ENCODE peak calls at places on chromosomes 6 and 20, in six cellular contexts. S is CD8-positive, alpha-beta T cell; Y is astrocyte of the spinal cord; I is fibroblast of the aortic adventitia; Q is AG09309; B is colonic mucosa. W is an unnamed sample.
A peak's percentile ranks its signal among the peaks of the same experiment; 100 is the strongest.

GRCh38 chr20:30892704-30893345 is 364.6 kb upstream of the DEFB115 start:
- DNase-seq in S (no peak), Y (no peak), I (no peak), Q (no peak), B (no peak), W (no peak)

GRCh38 chr20:588932-589672 is 21.0 kb downstream of the TCF15 start:
- DNase-seq in S (no peak), Y (no peak), I (no peak), Q (no peak), B (no peak), W (no peak)

GRCh38 chr6:80269331-80269730 is 162.9 kb downstream of the BCKDHB start:
- DNase-seq in S (no peak), Y (peak; percentile 27), I (no peak), Q (no peak), B (no peak), W (no peak)

GRCh38 chr20:56285496-56285895 is 37.0 kb downstream of the MC3R start:
- DNase-seq in S (no peak), Y (no peak), I (no peak), Q (no peak), B (no peak), W (no peak)

GRCh38 chr20:9543214-9543613 is 28.8 kb downstream of the LAMP5 start:
- DNase-seq in S (no peak), Y (no peak), I (no peak), Q (no peak), B (no peak), W (no peak)

GRCh38 chr6:20657274-20657800 is 123.1 kb downstream of the CDKAL1 start:
- DNase-seq in S (no peak), Y (no peak), I (no peak), Q (no peak), B (no peak), W (no peak)

GRCh38 chr6:150599199-150600002 is at the start of gene PLEKHG1:
- DNase-seq in S (peak; percentile 73), Y (peak; percentile 50), I (peak; percentile 36), Q (no peak), B (peak; percentile 82), W (peak; percentile 81)

GRCh38 chr6:33212857-33213165 is 4.5 kb downstream of the RING1 start:
- DNase-seq in S (no peak), Y (no peak), I (no peak), Q (no peak), B (no peak), W (no peak)

GRCh38 chr20:25223179-25223661 is 24.7 kb upstream of the PYGB start:
- DNase-seq in S (no peak), Y (peak; percentile 97), I (peak; percentile 74), Q (peak; percentile 52), B (peak; percentile 73), W (no peak)

GRCh38 chr6:150627601-150628012 is 27.9 kb downstream of the PLEKHG1 start:
- DNase-seq in S (no peak), Y (peak; percentile 19), I (peak; percentile 73), Q (peak; percentile 93), B (no peak), W (no peak)

GRCh38 chr20:5056801-5057599 is 55.7 kb upstream of the SLC23A2 start:
- DNase-seq in S (peak; percentile 80), Y (peak; percentile 9), I (peak; percentile 31), Q (no peak), B (peak; percentile 56), W (peak; percentile 12)
- TF ChIP-seq CTCF in S (peak; percentile 40), Y (peak; percentile 37), I (peak; percentile 47), Q (peak; percentile 54), B (peak; percentile 27), W (peak; percentile 26)

GRCh38 chr6:114301596-114302219 is 41.1 kb downstream of the HS3ST5 start:
- DNase-seq in S (no peak), Y (no peak), I (no peak), Q (no peak), B (no peak), W (no peak)

GRCh38 chr6:114310053-114310452 is 32.8 kb downstream of the HS3ST5 start:
- DNase-seq in S (no peak), Y (no peak), I (no peak), Q (no peak), B (no peak), W (no peak)

DNA sequence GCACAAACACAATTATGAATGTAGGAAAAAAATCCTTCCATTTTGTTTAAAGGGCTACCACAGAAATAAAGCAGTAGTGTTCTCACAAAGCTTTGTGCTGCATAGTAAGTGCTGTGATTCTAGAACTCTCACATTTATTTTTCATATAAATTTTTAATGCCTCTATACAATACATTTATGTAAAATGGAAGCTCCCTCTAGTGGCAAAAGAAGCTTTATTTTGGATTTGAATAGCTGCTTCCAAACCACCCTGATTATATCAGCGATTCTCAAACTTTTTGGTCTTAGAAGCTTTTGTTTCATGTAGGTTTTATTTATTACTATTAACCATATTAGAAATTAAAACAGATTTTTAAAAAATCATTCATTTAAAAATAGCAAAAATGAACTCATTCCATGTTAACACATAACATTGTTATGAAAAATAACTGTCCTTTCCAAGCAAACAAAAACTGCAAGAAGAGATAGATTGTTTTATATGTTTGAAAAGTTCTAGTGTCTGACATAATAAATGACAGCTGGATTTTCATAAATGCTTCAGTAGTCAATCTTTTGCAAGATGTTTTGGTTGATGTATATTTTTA is 38.4 kb downstream of the HS3ST5 start:
- DNase-seq in S (no peak), Y (peak; percentile 36), I (peak; percentile 32), Q (peak; percentile 1), B (no peak), W (no peak)
- TF ChIP-seq CTCF in S (no peak), Y (peak; percentile 44), I (peak; percentile 50), Q (peak; percentile 44), B (peak; percentile 22), W (peak; percentile 72)

GRCh38 chr6:160222491-160222890 is 36.1 kb downstream of the SLC22A2 start:
- DNase-seq in S (no peak), Y (no peak), I (no peak), Q (no peak), B (no peak), W (no peak)

GRCh38 chr6:160224599-160225237 is 33.9 kb downstream of the SLC22A2 start:
- DNase-seq in S (no peak), Y (no peak), I (no peak), Q (no peak), B (no peak), W (no peak)

GRCh38 chr6:160221918-160222317 is 36.7 kb downstream of the SLC22A2 start:
- DNase-seq in S (no peak), Y (no peak), I (no peak), Q (no peak), B (no peak), W (no peak)

GRCh38 chr6:160217863-160218262 is 40.8 kb downstream of the SLC22A2 start:
- DNase-seq in S (no peak), Y (no peak), I (no peak), Q (no peak), B (no peak), W (no peak)

DNA sequence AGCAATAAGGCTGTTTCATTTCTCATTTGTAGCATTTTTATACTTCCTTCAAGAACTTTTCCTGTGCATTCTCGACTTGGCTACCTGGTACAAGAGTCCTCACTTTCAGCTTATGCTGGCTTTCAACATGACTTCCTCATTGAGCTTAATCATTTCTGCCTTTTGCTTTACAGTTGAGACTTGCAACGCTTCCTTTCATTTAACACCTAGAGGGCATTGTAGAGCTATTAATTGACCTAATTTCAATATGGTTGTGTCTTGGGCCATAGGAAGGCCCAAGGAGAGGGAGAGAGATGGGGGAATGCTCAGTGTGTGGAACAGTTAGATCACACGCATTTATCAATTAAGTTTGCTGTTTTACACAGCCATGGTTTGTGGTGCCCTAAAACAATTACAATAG is 37.2 kb downstream of the SLC22A2 start:
- DNase-seq in S (no peak), Y (no peak), I (no peak), Q (no peak), B (no peak), W (no peak)
- TF ChIP-seq CTCF in S (no peak), Y (no peak), I (no peak), Q (no peak), B (no peak), W (no peak)

GRCh38 chr6:89412071-89413005 is at the start of gene RRAGD:
- DNase-seq in S (peak; percentile 58), Y (no peak), I (no peak), Q (no peak), B (peak; percentile 74), W (peak; percentile 30)
- TF ChIP-seq CTCF in S (no peak), Y (no peak), I (no peak), Q (no peak), B (no peak), W (no peak)

GRCh38 chr6:127475135-127475822 is 16.1 kb upstream of the KIAA0408 start:
- DNase-seq in S (no peak), Y (no peak), I (no peak), Q (no peak), B (no peak), W (no peak)

GRCh38 chr6:127477648-127478047 is 18.5 kb upstream of the KIAA0408 start:
- DNase-seq in S (no peak), Y (no peak), I (no peak), Q (no peak), B (no peak), W (no peak)

GRCh38 chr6:127471379-127472255 is 12.4 kb upstream of the KIAA0408 start:
- DNase-seq in S (no peak), Y (no peak), I (no peak), Q (no peak), B (no peak), W (no peak)

GRCh38 chr6:127481081-127481480 is 21.9 kb upstream of the KIAA0408 start:
- DNase-seq in S (no peak), Y (peak; percentile 12), I (no peak), Q (no peak), B (no peak), W (no peak)

GRCh38 chr6:127475823-127476176 is 16.6 kb upstream of the KIAA0408 start:
- DNase-seq in S (no peak), Y (no peak), I (no peak), Q (no peak), B (no peak), W (no peak)
- TF ChIP-seq CTCF in S (no peak), Y (no peak), I (no peak), Q (no peak), B (no peak), W (no peak)

GRCh38 chr6:723540-723939 is 30.6 kb upstream of the EXOC2 start:
- DNase-seq in S (no peak), Y (no peak), I (no peak), Q (no peak), B (no peak), W (no peak)
- TF ChIP-seq CTCF in S (no peak), Y (peak; percentile 36), I (peak; percentile 24), Q (peak; percentile 16), B (no peak), W (no peak)

GRCh38 chr20:63234693-63235398 is 859 bp upstream of the BIRC7 start:
- DNase-seq in S (no peak), Y (no peak), I (no peak), Q (no peak), B (no peak), W (peak; percentile 58)
- TF ChIP-seq CTCF in S (peak; percentile 47), Y (peak; percentile 51), I (peak; percentile 43), Q (peak; percentile 41), B (peak; percentile 28), W (peak; percentile 54)

W was measured in endothelial cell.